ENCODE peak calls at places on chromosomes 6 and 20, in five cellular contexts. G, H, Z, P and Q are unnamed samples.

GRCh38 chr6:54598787-54599309 is 247.7 kb upstream of the FAM83B start:
- DNase-seq in H (no peak), G (no peak), P (no peak), Z (no peak), Q (no peak)

GRCh38 chr6:138647006-138647405 is 126.6 kb upstream of the CCDC28A start:
- DNase-seq in P (no peak), H (no peak), G (no peak), Z (no peak), Q (no peak)

GRCh38 chr20:31669876-31670275 is 32.2 kb downstream of the COX4I2 start:
- DNase-seq in Z (peak), H (no peak), P (no peak), G (no peak), Q (no peak)

GRCh38 chr6:15443119-15443518 is 197.2 kb downstream of the JARID2 start:
- DNase-seq in H (no peak), Z (no peak), G (no peak), P (no peak), Q (peak)

GRCh38 chr6:139474145-139475108 is 100.0 kb upstream of the CITED2 start:
- DNase-seq in G (no peak), Z (peak), P (peak), H (no peak), Q (peak)

GRCh38 chr6:158508450-158508849 is 51.4 kb upstream of the TMEM181 start:
- DNase-seq in H (no peak), P (no peak), Z (no peak), G (no peak), Q (no peak)

GRCh38 chr6:74871757-74872156 is 334.1 kb downstream of the COL12A1 start:
- DNase-seq in P (no peak), G (no peak), Z (no peak), H (no peak), Q (no peak)

GRCh38 chr6:148272084-148272483 is 70.6 kb upstream of the SASH1 start:
- DNase-seq in P (no peak), Z (no peak), G (no peak), H (no peak), Q (no peak)

GRCh38 chr6:32774428-32774827 is 11.1 kb upstream of the HLA-DQB2 start:
- DNase-seq in P (no peak), Z (no peak), H (no peak), G (no peak), Q (no peak)

GRCh38 chr20:2700913-2701620 is 8.5 kb downstream of the EBF4 start:
- DNase-seq in H (no peak), P (no peak), G (no peak), Z (no peak), Q (no peak)

GRCh38 chr20:45972500-45973183 is 639 bp upstream of the ZNF335 start:
- DNase-seq in G (no peak), Z (peak), H (no peak), P (no peak), Q (no peak)

GRCh38 chr6:157281570-157281969 is 41.7 kb downstream of the TMEM242 start:
- DNase-seq in H (no peak), Z (peak), G (no peak), P (peak), Q (no peak)

GRCh38 chr20:64041040-64041780 is 5.2 kb downstream of the C20orf204 start:
- DNase-seq in H (no peak), P (no peak), G (no peak), Z (peak), Q (no peak)

GRCh38 chr6:52663120-52663934 is 7.6 kb upstream of the TMEM14A start:
- DNase-seq in P (peak), Z (peak), G (peak), H (no peak), Q (no peak)

GRCh38 chr6:15252205-15252604 is 6.3 kb downstream of the JARID2 start:
- DNase-seq in H (no peak), G (no peak), P (no peak), Z (no peak), Q (no peak)

GRCh38 chr6:121437861-121438651 is 2.6 kb downstream of the GJA1 start:
- DNase-seq in G (peak), H (no peak), P (no peak), Z (peak), Q (no peak)

GRCh38 chr6:166361080-166361429 is 18.7 kb upstream of the SFT2D1 start:
- DNase-seq in P (no peak), Z (no peak), H (no peak), G (no peak), Q (peak)

GRCh38 chr6:751765-752164 is 58.8 kb upstream of the EXOC2 start:
- DNase-seq in Z (no peak), G (no peak), H (no peak), P (no peak), Q (no peak)

GRCh38 chr6:75546401-75546800 is 52.8 kb upstream of the FILIP1 start:
- DNase-seq in P (no peak), H (no peak), G (peak), Z (no peak), Q (no peak)

GRCh38 chr20:53278555-53278954 is 306.4 kb downstream of the TSHZ2 start:
- DNase-seq in P (no peak), Z (no peak), G (no peak), H (no peak), Q (no peak)

GRCh38 chr20:52150440-52151258 is 40.9 kb downstream of the ZFP64 start:
- DNase-seq in G (peak), Z (peak), H (peak), P (peak), Q (no peak)
- TF ChIP-seq REST in G (no peak), Z (no peak), H (no peak), P (no peak), Q (no peak)

DNA sequence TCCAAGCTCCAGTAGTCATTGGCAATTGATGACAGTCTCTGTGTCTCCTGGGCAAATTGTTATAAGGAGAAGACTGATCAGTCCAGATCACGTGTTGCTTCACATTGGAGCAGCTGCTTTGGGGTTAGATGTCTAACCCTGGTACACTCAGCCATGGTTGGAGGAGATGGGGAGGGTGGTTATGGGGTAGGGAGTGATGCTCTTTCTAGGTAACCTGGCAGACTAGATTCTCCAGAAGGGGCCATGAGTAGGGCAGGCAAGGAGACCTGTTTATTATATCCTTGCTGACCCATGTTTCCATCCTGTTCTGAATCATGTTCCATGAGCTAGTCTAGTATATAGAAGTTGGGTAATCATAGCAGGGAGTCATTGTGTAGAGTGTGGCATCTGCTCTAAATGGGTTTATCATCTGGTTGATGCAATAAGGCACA is 50.8 kb upstream of the BACH2 start:
- DNase-seq in Z (no peak), P (no peak), H (no peak), G (no peak), Q (no peak)
- TF ChIP-seq REST in Z (no peak), P (no peak), H (no peak), G (no peak), Q (no peak)

GRCh38 chr6:4280721-4281120 is 145.3 kb upstream of the ECI2 start:
- DNase-seq in H (no peak), P (no peak), G (peak), Z (no peak), Q (no peak)
- TF ChIP-seq REST in H (no peak), P (no peak), G (no peak), Z (no peak), Q (no peak)

DNA sequence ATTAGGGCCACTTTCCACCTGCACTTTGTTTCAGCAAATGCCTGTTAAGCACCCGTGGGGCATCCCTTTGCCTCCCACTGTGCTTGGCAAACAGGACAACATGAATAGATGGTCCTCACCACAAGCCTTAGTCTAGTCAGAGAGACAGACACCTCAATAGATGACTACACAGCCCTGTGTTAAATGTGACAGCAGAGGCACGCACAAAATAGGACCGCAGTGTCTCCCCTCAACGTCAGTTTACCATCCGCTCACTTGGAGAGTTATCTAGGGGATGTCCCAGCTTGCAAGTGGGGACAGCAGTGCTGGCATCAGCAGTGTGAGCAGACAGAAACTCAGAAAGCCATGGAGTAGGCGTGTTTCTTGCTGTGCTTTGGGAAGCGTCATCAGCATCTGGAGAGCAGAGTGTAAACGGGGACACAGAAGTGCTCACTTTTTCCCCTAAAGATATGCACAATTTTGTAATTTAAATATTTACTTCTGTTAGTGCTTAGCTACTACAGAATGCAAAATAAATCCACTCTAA is 66.0 kb upstream of the TXNDC5 start:
- DNase-seq in G (no peak), P (no peak), Z (no peak), H (no peak), Q (no peak)
- TF ChIP-seq REST in G (no peak), P (no peak), Z (no peak), H (no peak), Q (no peak)

GRCh38 chr6:5314191-5314865 is 53.0 kb downstream of the FARS2 start:
- DNase-seq in G (no peak), Z (no peak), P (no peak), H (no peak), Q (no peak)

GRCh38 chr6:5315883-5316282 is 54.6 kb downstream of the FARS2 start:
- DNase-seq in Z (no peak), P (no peak), G (no peak), H (no peak), Q (no peak)

GRCh38 chr6:5318617-5319016 is 57.3 kb downstream of the FARS2 start:
- DNase-seq in H (no peak), Z (no peak), G (no peak), P (no peak), Q (no peak)

DNA sequence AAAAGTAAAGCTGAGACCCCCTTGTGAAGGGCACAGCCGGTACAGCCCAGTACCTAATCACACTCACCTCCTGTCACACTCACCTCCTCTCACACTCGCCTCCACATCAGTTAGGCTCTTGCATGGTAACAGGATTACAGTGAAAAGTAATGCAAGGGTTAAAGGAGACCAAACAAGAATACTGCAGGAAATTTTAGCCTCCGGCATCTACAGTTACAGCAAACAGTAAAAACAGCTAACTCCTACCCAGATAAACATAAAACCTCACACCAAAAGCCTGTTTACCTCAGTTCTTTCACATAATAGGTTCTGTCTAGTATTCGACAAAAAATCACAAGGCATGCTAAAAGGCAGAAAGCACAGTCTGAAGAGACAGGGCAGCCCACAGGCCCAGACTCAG is 55.6 kb downstream of the FARS2 start:
- DNase-seq in G (no peak), H (no peak), P (no peak), Z (no peak), Q (no peak)
- TF ChIP-seq REST in G (no peak), H (no peak), P (no peak), Z (no peak), Q (no peak)

DNA sequence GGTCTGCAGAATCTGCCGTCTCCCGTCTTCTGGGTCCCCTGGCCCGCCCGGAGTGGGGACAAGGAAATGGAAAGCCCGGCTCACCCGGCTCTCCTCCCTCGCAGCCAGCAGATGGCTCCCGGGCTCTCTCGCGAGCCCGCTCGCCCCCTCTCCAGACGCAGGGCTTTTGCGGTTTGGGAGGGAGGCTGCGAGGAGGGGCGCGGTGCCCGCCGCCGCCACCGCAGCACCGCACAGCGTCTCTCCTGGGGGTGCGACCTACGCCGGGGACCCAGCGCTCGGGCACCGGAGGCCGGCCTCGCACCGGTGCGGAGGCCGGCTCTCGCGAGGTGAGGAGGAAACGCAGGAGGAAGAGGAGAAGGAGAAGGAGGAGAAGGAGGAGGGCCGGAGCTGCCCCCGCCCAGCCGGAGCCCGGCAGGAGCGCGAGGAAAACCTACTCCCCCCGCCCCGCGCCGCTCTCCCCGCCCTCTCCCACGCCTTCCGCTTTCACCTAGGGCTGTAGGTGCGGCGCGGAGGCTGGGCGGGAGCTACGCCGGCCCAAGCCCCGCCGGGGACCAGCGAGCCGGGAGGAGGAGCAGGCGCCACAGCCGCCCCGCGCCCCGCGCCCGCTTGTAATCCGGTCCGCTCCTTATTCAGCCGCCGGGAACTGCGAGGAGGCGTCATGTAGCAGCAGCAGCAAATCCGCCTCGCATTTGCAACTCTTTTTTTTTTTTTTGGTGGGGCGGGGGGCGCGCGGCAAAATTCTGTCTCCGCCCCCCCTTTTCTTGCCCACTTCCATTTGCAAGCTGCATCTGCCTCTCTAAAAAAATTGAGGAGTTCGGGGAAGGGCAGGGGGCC is at the start of gene CARMIL1:
- DNase-seq in G (peak), H (no peak), P (peak), Z (peak), Q (peak)
- TF ChIP-seq REST in G (peak), H (no peak), P (no peak), Z (no peak), Q (no peak)

GRCh38 chr6:137197684-137198645 is 21.2 kb downstream of the IFNGR1 start:
- DNase-seq in G (no peak), P (no peak), Z (no peak), H (no peak), Q (no peak)

GRCh38 chr6:137206562-137206961 is 12.6 kb downstream of the IFNGR1 start:
- DNase-seq in H (no peak), G (no peak), P (no peak), Z (no peak), Q (no peak)

GRCh38 chr6:137203256-137203655 is 15.9 kb downstream of the IFNGR1 start:
- DNase-seq in H (no peak), G (no peak), Z (no peak), P (no peak), Q (no peak)

GRCh38 chr6:137200288-137200687 is 18.9 kb downstream of the IFNGR1 start:
- DNase-seq in H (no peak), G (no peak), Z (no peak), P (no peak), Q (no peak)

GRCh38 chr6:137202078-137202477 is 17.1 kb downstream of the IFNGR1 start:
- DNase-seq in G (no peak), H (no peak), Z (peak), P (no peak), Q (no peak)
- TF ChIP-seq REST in G (no peak), H (no peak), Z (no peak), P (no peak), Q (no peak)

GRCh38 chr6:116371384-116372209 is 850 bp downstream of the DSE start:
- DNase-seq in G (peak), P (no peak), Z (peak), H (no peak), Q (peak)

GRCh38 chr6:116369540-116370327 is 1.0 kb upstream of the DSE start:
- DNase-seq in H (no peak), G (no peak), P (no peak), Z (no peak), Q (no peak)

GRCh38 chr6:116370328-116370716 is 425 bp upstream of the DSE start:
- DNase-seq in Z (no peak), P (no peak), H (no peak), G (peak), Q (no peak)

GRCh38 chr6:116373300-116373699 is 2.6 kb downstream of the DSE start:
- DNase-seq in H (no peak), P (no peak), Z (no peak), G (no peak), Q (no peak)

DNA sequence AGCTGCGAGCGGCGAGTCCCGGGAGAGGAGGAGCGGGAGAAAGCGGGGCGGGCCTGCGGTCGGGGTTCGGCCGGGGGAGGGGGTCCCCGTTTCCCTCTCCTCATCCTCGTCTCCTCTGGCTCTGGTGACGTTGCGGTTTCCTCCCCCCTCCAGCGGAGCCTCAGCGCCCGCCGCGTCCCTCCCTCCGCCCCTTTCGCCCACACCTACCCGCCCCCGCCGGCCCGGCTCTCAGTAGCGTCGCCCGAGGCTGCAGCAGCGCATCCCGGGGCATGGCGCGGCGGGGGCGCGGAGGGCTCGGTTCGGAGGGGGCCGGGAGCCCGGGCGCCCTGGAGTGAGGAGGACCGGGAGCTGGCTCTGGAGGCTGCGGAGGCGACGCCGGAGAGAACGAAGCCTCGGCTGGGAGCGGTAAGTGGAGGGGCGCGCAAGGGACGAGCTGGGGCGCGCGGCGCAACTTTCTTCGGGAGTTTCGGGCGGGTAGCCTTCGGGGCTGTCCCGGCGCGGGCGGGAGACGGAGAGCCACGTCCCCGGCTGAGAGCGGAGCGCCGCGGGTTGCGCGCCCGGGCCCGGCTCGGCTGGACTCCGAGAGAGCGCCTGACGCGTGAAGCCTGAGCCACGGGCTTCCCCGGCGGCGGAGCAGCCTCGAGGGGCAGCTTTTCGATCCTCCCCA is at the start of gene DSE:
- DNase-seq in G (peak), H (no peak), P (peak), Z (peak), Q (peak)
- TF ChIP-seq REST in G (no peak), H (no peak), P (no peak), Z (no peak), Q (no peak)